ENCODE peak calls at places on chromosome 22, in four cellular contexts. W is HFF-Myc, J is DND-41, N is pancreas. V is an unnamed sample.

GRCh38 chr22:42831712-42832111 is 25.4 kb downstream of the ARFGAP3 start:
- DNase-seq in W (no peak), J (no peak), N (no peak), V (no peak)

GRCh38 chr22:26360169-26360885 is 68.7 kb upstream of the ASPHD2 start:
- DNase-seq in W (peak), J (peak), N (peak), V (peak)

GRCh38 chr22:33922268-33922667 is 2.0 kb upstream of the LARGE1 start:
- DNase-seq in W (no peak), J (no peak), N (peak), V (no peak)

GRCh38 chr22:35620624-35621245 is 3.6 kb upstream of the MB start:
- DNase-seq in W (no peak), J (no peak), N (no peak), V (no peak)

GRCh38 chr22:44658371-44658953 is 43.5 kb upstream of the PRR5 start:
- DNase-seq in W (no peak), J (no peak), N (no peak), V (peak)

GRCh38 chr22:50271011-50271394 is 823 bp upstream of the MAPK11 start:
- DNase-seq in W (no peak), J (no peak), N (no peak), V (no peak)

GRCh38 chr22:44088976-44089570 is 65.0 kb downstream of the PARVB start:
- DNase-seq in W (no peak), J (no peak), N (no peak), V (peak)

GRCh38 chr22:46072030-46072881 is 78.1 kb upstream of the PPARA start:
- DNase-seq in W (no peak), J (peak), N (peak), V (no peak)

GRCh38 chr22:44890416-44891292 is 119.2 kb downstream of the PHF21B start:
- DNase-seq in W (no peak), J (no peak), N (peak), V (no peak)

GRCh38 chr22:41732096-41732772 is 32.9 kb downstream of the MEI1 start:
- DNase-seq in W (no peak), J (no peak), N (no peak), V (no peak)

GRCh38 chr22:26610072-26610958 is 7.5 kb downstream of the CRYBB1 start:
- DNase-seq in W (peak), J (peak), N (no peak), V (peak)

GRCh38 chr22:48919187-48919590 is 908.5 kb downstream of the BRD1 start:
- DNase-seq in W (no peak), J (no peak), N (no peak), V (no peak)

GRCh38 chr22:23849009-23850006 is 8.4 kb upstream of the SLC2A11 start:
- DNase-seq in W (no peak), J (peak), N (peak), V (peak)

GRCh38 chr22:44351685-44352377 is 39.1 kb upstream of the SHISAL1 start:
- DNase-seq in W (peak), J (no peak), N (no peak), V (peak)

GRCh38 chr22:25482091-25482760 is 82.2 kb upstream of the GRK3 start:
- DNase-seq in W (no peak), J (no peak), N (no peak), V (no peak)

GRCh38 chr22:27429476-27429875 is 372.1 kb downstream of the MN1 start:
- DNase-seq in W (no peak), J (no peak), N (no peak), V (no peak)

GRCh38 chr22:43038325-43038724 is 23.4 kb upstream of the PACSIN2 start:
- DNase-seq in W (no peak), J (no peak), N (no peak), V (no peak)

GRCh38 chr22:46308283-46308988 is 11.8 kb downstream of the GTSE1 start:
- DNase-seq in W (no peak), J (no peak), N (no peak), V (no peak)

GRCh38 chr22:35537252-35537651 is 3.4 kb upstream of the RASD2 start:
- DNase-seq in W (no peak), J (no peak), N (no peak), V (no peak)

GRCh38 chr22:29661355-29661754 is 57.9 kb downstream of the NF2 start:
- DNase-seq in W (no peak), J (no peak), N (no peak), V (peak)

GRCh38 chr22:49197986-49198704 is 629.5 kb downstream of the BRD1 start:
- DNase-seq in W (no peak), J (no peak), N (peak), V (no peak)

GRCh38 chr22:45692549-45692948 is 20.9 kb downstream of the ATXN10 start:
- DNase-seq in W (no peak), J (no peak), N (no peak), V (no peak)

GRCh38 chr22:46411347-46411746 is 75.8 kb downstream of the TRMU start:
- DNase-seq in W (no peak), J (no peak), N (no peak), V (no peak)

GRCh38 chr22:22357024-22357868 is 112.7 kb downstream of the VPREB1 start:
- DNase-seq in W (peak), J (peak), N (peak), V (peak)

GRCh38 chr22:24965822-24966626 is 13.5 kb downstream of the KIAA1671 start:
- DNase-seq in W (no peak), J (no peak), N (peak), V (no peak)

GRCh38 chr22:46763051-46763705 is 728 bp downstream of the TBC1D22A start:
- DNase-seq in W (no peak), J (peak), N (no peak), V (no peak)

GRCh38 chr22:17046949-17047348 is 37.9 kb upstream of the IL17RA start:
- DNase-seq in W (no peak), J (no peak), N (no peak), V (no peak)

GRCh38 chr22:30038219-30038618 is 42.0 kb upstream of the HORMAD2 start:
- DNase-seq in W (peak), J (no peak), N (no peak), V (no peak)

GRCh38 chr22:27752771-27753170 is 48.8 kb downstream of the MN1 start:
- DNase-seq in W (no peak), J (no peak), N (no peak), V (peak)

DNA sequence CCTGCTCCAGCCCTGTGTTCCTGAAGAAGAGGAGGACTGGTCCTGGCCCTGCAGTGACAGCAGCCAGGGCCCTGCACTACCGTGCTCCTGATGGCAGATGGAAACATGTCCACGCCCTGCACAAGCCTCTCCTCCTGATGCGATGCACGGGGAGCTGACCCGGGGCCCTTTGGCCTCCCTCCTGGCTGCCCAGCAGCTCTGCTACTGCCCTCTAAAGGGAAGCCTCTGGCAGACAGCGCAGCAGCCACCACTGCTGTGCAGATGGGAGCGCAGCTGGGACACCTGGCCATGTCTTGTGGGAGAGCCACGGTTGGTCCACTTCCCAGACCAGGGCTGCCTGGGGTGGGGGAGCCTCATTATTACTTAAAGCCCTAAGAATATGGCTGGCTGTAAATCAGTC is 38.2 kb downstream of the TBX1 start:
- DNase-seq in W (no peak), J (no peak), N (no peak), V (no peak)
- TF ChIP-seq CTCF in W (no peak), J (no peak), N (no peak), V (no peak)

GRCh38 chr22:38413085-38414008 is 41.7 kb downstream of the KCNJ4 start:
- DNase-seq in W (no peak), J (no peak), N (peak), V (no peak)
- TF ChIP-seq CTCF in W (no peak), J (no peak), N (no peak), V (no peak)

DNA sequence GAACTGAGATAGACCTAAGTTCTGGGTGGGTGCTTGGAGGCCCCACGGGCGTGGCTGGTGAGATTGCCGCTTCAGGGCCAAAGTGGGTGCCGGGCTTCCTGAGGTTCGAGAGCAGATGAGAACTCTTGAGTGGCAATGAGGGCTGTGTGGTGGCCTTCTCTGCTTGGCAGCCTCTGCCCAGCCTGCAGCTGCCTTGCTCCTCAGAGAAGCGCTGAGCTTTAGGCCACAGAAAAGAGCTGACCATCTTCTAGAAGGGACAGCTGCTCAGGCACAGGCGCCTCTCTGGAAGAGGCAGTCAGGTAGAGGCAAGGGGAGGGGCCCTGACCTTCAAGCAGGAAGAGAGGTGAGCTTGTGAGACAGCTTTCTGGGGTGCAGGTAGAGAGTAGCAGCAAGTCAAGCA is 72.8 kb downstream of the MED15 start:
- DNase-seq in W (no peak), J (no peak), N (no peak), V (no peak)
- TF ChIP-seq CTCF in W (no peak), J (no peak), N (no peak), V (no peak)

DNA sequence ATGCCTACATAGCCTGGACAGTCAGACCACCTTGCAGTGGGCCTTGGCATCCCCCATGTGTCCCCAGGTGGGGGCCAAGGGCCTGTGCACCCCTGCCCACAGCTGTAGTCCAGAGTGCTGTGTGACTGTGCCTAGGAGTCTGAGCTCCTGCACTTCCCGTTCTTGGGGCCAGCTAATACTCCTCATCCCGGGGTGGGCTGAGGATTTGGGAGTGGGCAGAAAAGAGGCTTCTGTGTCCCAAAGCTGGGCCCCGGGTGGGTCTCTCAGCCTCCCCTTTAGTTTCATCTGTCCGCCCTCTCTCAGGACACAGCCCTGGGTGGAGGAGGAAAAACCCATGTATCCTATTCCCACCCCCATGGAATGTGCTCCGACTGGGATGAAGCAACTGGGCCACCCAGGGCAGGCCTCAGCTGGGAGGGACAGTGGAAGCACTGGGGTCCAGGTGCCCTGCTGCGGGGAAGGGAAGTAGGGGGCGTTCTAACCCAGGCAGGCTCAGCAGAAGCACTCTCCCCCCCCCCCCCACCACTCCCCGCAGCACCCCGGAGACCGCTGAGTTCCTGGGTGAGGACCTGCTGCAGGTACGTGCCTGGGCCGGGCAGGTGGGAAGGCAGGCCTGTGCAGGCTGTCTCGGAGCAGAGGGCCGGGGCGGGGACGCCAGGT is 1.3 kb downstream of the SH3BP1 start:
- DNase-seq in W (no peak), J (no peak), N (no peak), V (no peak)
- TF ChIP-seq CTCF in W (no peak), J (no peak), N (no peak), V (no peak)

GRCh38 chr22:37220543-37220968 is 8.3 kb upstream of the SSTR3 start:
- DNase-seq in W (no peak), J (no peak), N (no peak), V (no peak)

GRCh38 chr22:37223965-37224551 is 11.8 kb upstream of the SSTR3 start:
- DNase-seq in W (no peak), J (no peak), N (no peak), V (no peak)

GRCh38 chr22:37219534-37219933 is 7.3 kb upstream of the SSTR3 start:
- DNase-seq in W (no peak), J (no peak), N (no peak), V (no peak)

GRCh38 chr22:37222440-37222971 is 10.2 kb upstream of the SSTR3 start:
- DNase-seq in W (no peak), J (peak), N (no peak), V (no peak)

DNA sequence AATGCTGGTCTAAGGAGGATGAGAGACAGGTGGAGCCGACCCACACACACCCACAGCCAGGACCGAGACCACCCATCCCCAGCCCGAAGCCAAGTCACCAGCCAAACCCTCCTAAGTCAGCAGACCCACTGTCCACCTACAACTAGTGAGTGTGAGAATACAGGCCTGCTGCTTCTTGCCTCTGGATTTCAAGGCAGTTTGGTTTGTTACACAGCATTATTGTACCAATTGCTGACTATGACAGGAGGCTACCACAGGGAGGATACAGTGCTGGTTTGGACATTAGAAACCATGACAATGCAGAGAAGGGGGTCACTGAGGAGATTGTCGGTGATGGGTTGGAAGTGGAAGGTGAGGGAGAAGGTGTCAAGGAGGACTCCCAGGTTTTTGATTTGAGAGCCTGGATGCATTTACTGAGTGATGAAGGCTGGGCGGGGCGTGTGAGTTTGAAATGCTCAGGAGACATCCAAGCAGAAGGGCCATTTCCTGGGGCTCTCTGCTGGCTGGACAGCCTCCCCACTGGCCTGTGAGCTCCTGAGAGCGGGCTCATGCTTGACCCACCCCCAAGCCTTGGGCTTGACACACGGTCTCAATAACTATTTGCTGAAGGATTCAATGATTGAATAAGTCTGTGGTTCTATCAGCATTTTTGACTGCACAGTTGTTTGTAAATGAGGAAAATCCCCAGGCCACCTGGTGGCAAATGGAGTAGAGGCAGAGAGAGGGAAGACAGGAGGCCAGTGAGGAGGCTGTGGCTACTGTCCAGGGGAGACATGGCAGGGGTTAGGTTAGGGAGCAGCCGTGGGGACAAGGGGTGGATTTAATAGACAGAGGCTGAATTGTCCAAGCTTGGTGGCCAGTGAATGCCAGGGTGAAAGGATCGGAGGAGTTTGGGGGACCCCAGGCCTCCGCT is 9.4 kb upstream of the SSTR3 start:
- DNase-seq in W (no peak), J (no peak), N (no peak), V (no peak)
- TF ChIP-seq CTCF in W (no peak), J (no peak), N (no peak), V (no peak)

DNA sequence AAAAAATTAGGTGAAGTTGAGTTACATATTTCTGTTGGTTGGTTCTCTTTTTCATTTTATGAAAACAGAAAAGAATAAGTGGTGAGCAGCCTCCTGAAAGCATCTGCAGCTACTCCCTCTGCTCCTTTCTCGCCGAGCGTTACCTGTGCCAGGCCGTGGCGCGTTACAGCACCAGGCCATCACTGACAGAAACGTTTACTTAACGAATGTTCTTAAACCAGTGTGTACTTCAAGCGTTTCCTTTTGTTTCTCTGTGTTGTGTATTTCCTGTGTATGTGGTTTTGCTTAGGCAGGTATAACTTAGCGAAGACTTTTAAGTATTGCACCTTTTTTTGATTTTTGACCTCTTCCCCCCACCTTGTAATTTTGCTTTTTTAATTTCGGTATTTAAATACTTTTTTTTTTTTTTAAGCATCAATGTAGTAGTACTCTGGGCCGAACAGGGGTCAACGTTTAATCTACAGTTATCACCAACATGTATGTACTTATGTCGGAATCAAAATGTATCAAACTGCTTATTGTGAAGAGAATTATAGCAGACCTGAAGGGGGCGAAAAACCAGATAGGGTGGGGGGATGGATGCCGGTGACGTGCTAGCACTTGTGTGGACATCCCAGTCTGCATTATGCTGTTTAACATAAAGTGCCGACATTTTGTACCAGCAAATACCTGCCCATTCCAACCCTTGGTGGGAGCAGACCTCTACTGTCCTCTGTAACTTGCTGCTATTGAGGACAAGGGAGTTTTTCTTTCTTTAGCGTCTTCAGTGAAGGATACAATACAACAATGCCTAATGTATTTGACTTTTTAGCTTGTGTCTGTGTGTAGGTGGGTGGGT is 21.6 kb upstream of the ADSL start:
- DNase-seq in W (no peak), J (no peak), N (no peak), V (no peak)
- TF ChIP-seq CTCF in W (no peak), J (no peak), N (no peak), V (no peak)